ENCODE peak calls at places on chromosomes 4 and X, in five cellular contexts. C is stimulated activated CD8-positive, alpha-beta memory T cell treated with anti-CD3 and anti-CD28 coated beads, Interleukin-2, amount 100 ng/mL, for 1 hour; E is CD4-positive, CD25-positive, alpha-beta regulatory T cell; B is stimulated activated CD4-positive, alpha-beta T cell treated with anti-CD3 and anti-CD28 coated beads, Interleukin-4, amount 100 ng/mL, for 1 hour; K is ureter. R is an unnamed sample.

GRCh38 chr4:166741709-166742108 is 492.6 kb downstream of the SPOCK3 start:
- DNase-seq in C (no peak), E (no peak), B (no peak), K (no peak), R (no peak)

GRCh38 chrX:43693602-43694406 is 37.7 kb downstream of the MAOA start:
- DNase-seq in C (no peak), E (no peak), B (no peak), K (no peak), R (no peak)

GRCh38 chr4:10085386-10085785 is 31.2 kb downstream of the WDR1 start:
- DNase-seq in C (no peak), E (no peak), B (no peak), K (no peak), R (no peak)

GRCh38 chr4:153850525-153851280 is 61.8 kb upstream of the SFRP2 start:
- DNase-seq in C (no peak), E (no peak), B (no peak), K (no peak), R (no peak)

GRCh38 chrX:120377179-120377578 is 15.3 kb downstream of the ATP1B4 start:
- DNase-seq in C (no peak), E (no peak), B (no peak), K (no peak), R (no peak)

GRCh38 chr4:182928061-182928460 is 10.9 kb upstream of the DCTD start:
- DNase-seq in C (no peak), E (no peak), B (no peak), K (no peak), R (no peak)

GRCh38 chr4:152687974-152688599 is 8.3 kb upstream of the TMEM154 start:
- DNase-seq in C (no peak), E (no peak), B (no peak), K (no peak), R (no peak)

GRCh38 chr4:38694330-38694729 is 30.3 kb downstream of the KLF3 start:
- DNase-seq in C (no peak), E (no peak), B (no peak), K (no peak), R (no peak)

GRCh38 chr4:85607624-85608023 is 132.7 kb downstream of the ARHGAP24 start:
- DNase-seq in C (no peak), E (no peak), B (no peak), K (no peak), R (no peak)

GRCh38 chrX:43618376-43619205 is 37.5 kb upstream of the MAOA start:
- DNase-seq in C (no peak), E (no peak), B (no peak), K (no peak), R (no peak)

GRCh38 chr4:23897564-23898109 is 7.8 kb upstream of the PPARGC1A start:
- DNase-seq in C (no peak), E (no peak), B (no peak), K (no peak), R (no peak)

GRCh38 chr4:41069268-41069667 is 145.1 kb downstream of the APBB2 start:
- DNase-seq in C (no peak), E (no peak), B (no peak), K (no peak), R (no peak)

GRCh38 chr4:99677161-99677560 is 19.5 kb upstream of the C4orf54 start:
- DNase-seq in C (no peak), E (no peak), B (no peak), K (no peak), R (no peak)

GRCh38 chr4:22129454-22130075 is 181.0 kb upstream of the KCNIP4 start:
- DNase-seq in C (no peak), E (no peak), B (no peak), K (no peak), R (no peak)

R was measured in GM12891.